ENCODE peak calls at places on chromosomes 6 and 20, in seven cellular contexts. K is HCT116, I is adrenal gland, P is GM12892, O is thyroid gland, H is sigmoid colon, Z is breast epithelium. C is an unnamed sample.
A peak's percentile ranks its signal among the peaks of the same experiment; 100 is the strongest.

GRCh38 chr20:34256629-34257124 is 15.5 kb downstream of the ASIP start:
- DNase-seq in H (no peak), K (no peak), O (no peak), I (no peak), P (no peak), Z (no peak), C (no peak)

GRCh38 chr20:62637521-62638054 is 4.7 kb upstream of the SLCO4A1 start:
- DNase-seq in Z (no peak), P (no peak), O (no peak), K (no peak), H (no peak), I (no peak), C (no peak)

GRCh38 chr6:140105857-140106256 is 731.4 kb upstream of the CITED2 start:
- DNase-seq in K (peak; percentile 37), H (no peak), Z (no peak), P (no peak), O (peak; percentile 19), I (peak; percentile 6), C (no peak)

GRCh38 chr20:58102252-58102651 is 126.2 kb downstream of the ANKRD60 start:
- DNase-seq in H (no peak), P (no peak), Z (no peak), O (no peak), I (no peak), K (no peak), C (no peak)

GRCh38 chr6:18528084-18528743 is 141.1 kb downstream of the RNF144B start:
- DNase-seq in K (no peak), O (no peak), Z (no peak), H (no peak), I (no peak), P (no peak), C (no peak)

GRCh38 chr20:38706482-38706881 is 17.8 kb upstream of the SLC32A1 start:
- DNase-seq in I (no peak), K (no peak), P (no peak), H (no peak), Z (no peak), O (no peak), C (no peak)

GRCh38 chr20:21156266-21156665 is 30.4 kb downstream of the KIZ start:
- DNase-seq in O (no peak), Z (no peak), I (no peak), K (no peak), H (no peak), P (no peak), C (no peak)

GRCh38 chr20:4512891-4513550 is 208.7 kb upstream of the PRND start:
- DNase-seq in O (no peak), I (peak; percentile 19), H (no peak), P (no peak), Z (no peak), K (peak; percentile 91), C (no peak)

GRCh38 chr20:56826971-56827645 is 198.0 kb downstream of the TFAP2C start:
- DNase-seq in O (no peak), P (no peak), I (no peak), Z (no peak), K (no peak), H (peak; percentile 83), C (no peak)

GRCh38 chr6:47134476-47135189 is 92.5 kb upstream of the ADGRF1 start:
- DNase-seq in O (no peak), P (no peak), I (no peak), Z (no peak), H (no peak), K (peak; percentile 88), C (no peak)

GRCh38 chr20:62642666-62643520 is 590 bp downstream of the SLCO4A1 start:
- DNase-seq in I (no peak), H (no peak), P (peak; percentile 68), K (no peak), O (no peak), Z (no peak), C (no peak)

GRCh38 chr6:34056301-34056700 is 89.6 kb downstream of the GRM4 start:
- DNase-seq in K (peak; percentile 68), P (peak; percentile 55), Z (peak; percentile 63), I (peak; percentile 19), H (peak; percentile 84), O (peak; percentile 87), C (no peak)

DNA sequence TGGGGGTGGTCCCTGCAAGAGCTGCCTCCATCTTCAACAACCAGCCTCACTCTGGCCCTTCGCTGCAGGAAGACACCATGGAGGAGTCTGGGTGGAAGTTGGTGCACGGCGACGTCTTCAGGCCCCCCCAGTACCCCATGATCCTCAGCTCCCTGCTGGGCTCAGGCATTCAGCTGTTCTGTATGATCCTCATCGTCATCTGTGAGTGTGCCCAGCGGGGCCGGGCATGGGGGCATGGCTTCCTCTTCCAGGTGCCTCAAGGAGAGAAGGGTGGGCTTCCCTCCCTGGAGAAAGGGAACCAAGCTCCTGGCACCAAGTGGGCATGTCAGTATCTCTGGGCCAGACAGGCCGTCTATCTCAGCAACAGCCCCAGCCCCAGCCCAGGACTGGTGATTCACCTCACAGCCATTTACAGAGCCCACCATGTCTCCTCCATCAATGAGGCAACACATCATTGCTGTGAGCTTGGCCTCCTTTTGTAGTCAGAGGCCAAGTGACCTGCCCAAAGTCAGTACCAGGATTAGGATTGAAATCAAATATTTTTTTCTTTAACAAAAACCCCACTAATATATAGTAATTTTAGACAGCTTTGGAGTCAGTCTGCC is 40.2 kb downstream of the TM9SF4 start:
- DNase-seq in I (no peak), Z (no peak), O (no peak), H (peak; percentile 46), K (no peak), P (no peak), C (no peak)
- TF ChIP-seq POLR2A in I (no peak), Z (no peak), O (no peak), H (no peak), K (no peak), P (no peak), C (no peak)

DNA sequence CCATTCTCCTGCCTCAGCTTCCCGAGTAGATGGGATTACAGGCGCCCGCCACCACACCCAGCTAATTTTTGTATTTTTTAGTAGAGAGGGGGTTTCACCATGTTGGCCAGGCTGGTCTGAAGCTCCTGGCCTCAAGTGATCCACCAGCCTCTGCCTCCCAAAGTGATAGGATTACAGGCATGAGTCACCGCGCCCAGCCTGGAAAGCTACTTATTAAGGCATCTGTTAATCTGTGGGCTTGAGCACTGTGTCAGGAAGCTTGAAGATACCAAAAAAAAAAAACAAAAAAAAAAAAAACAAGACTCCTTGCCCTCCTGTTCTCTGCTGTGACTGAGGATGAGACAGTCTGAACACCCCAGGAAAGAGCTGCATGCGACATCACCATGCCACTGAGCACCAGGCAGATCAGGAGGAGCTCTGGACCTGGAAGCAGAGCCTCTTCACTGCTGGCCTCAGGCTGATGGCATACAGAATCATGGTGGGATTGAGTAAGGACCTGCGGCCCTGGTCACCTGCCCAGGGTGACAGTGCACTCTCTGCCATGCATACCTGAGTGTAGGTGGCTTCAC is 166.5 kb upstream of the SNX9 start:
- DNase-seq in Z (peak; percentile 19), I (no peak), O (no peak), H (peak; percentile 45), K (no peak), P (no peak), C (no peak)
- TF ChIP-seq POLR2A in Z (no peak), I (no peak), O (no peak), H (no peak), K (no peak), P (no peak), C (no peak)

GRCh38 chr6:147578883-147579282 is 70.4 kb downstream of the SAMD5 start:
- DNase-seq in Z (no peak), K (no peak), I (no peak), P (no peak), H (no peak), O (no peak), C (no peak)
- TF ChIP-seq POLR2A in Z (no peak), K (no peak), I (no peak), P (no peak), H (no peak), O (no peak), C (no peak)

DNA sequence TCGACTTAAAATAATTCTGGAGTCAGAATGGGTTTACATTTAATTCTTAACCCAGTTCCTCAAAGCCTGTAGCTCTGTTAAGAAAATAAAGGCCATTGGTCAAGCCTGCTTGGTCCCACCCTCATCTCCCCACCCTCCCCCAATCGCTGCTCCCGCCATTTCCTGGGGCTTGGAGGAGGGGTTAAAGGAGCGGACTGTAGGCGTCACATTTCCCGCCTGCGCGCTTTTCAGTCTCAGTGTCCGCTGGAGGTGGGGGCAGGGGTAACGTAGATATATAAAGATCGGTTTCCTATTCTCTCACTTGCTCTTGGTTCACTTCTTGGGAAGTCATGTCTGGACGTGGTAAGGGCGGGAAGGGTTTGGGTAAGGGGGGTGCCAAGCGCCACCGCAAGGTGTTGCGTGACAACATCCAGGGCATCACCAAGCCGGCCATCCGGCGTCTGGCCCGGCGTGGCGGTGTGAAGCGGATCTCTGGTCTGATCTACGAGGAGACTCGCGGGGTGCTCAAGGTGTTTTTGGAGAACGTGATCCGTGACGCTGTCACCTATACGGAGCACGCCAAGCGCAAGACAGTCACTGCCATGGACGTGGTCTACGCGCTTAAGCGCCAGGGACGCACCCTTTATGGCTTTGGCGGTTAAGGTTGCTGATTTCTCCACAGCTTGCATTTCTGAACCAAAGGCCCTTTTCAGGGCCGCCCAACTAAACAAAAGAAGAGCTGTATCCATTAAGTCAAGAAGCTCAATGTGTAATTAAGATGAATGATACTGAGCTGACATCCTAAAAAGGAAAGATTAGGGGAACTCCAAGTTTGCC is 59.0 kb downstream of the TRIM38 start:
- DNase-seq in I (peak; percentile 95), O (peak; percentile 93), P (peak; percentile 77), K (peak; percentile 95), Z (peak; percentile 94), H (peak; percentile 98), C (peak; percentile 77)
- TF ChIP-seq POLR2A in I (peak; percentile 70), O (peak; percentile 75), P (peak; percentile 92), K (peak; percentile 98), Z (peak; percentile 82), H (peak; percentile 74), C (no peak)

GRCh38 chr20:35773154-35773751 is 1.4 kb downstream of the PHF20 start:
- DNase-seq in Z (no peak), O (no peak), P (no peak), H (peak; percentile 66), I (peak; percentile 25), K (no peak), C (peak; percentile 3)
- TF ChIP-seq POLR2A in Z (no peak), O (no peak), P (no peak), H (no peak), I (no peak), K (no peak), C (no peak)

C was measured in esophagus squamous epithelium.